ENCODE peak calls at places on chromosomes 1 and 21, in four cellular contexts. A is HTR-8/SVneo, W is memory B cell, N is activated T-cell treated with anti-CD3 and anti-CD28 coated beads for 1 hour. V is an unnamed sample.

GRCh38 chr1:245765241-245766000 is 610.6 kb downstream of the KIF26B start:
- DNase-seq in A (no peak), W (no peak), N (no peak), V (no peak)

GRCh38 chr1:10338047-10338446 is 60.8 kb upstream of the PGD start:
- DNase-seq in A (peak; percentile 73), W (peak; percentile 11), N (peak; percentile 12), V (no peak)

GRCh38 chr1:97685355-97685754 is 235.5 kb downstream of the DPYD start:
- DNase-seq in A (no peak), W (no peak), N (no peak), V (no peak)

GRCh38 chr1:62280960-62281465 is 38.2 kb downstream of the KANK4 start:
- DNase-seq in A (no peak), W (no peak), N (no peak), V (no peak)

GRCh38 chr1:101219919-101220695 is 16.7 kb upstream of the S1PR1 start:
- DNase-seq in A (no peak), W (no peak), N (no peak), V (no peak)

GRCh38 chr1:188128761-188129160 is 1300.0 kb downstream of the PLA2G4A start:
- DNase-seq in A (peak; percentile 29), W (no peak), N (no peak), V (no peak)

GRCh38 chr1:74513396-74513795 is 985 bp upstream of the LRRC53 start:
- DNase-seq in A (no peak), W (no peak), N (no peak), V (no peak)

GRCh38 chr1:169042377-169042776 is 64.1 kb upstream of the ATP1B1 start:
- DNase-seq in A (no peak), W (no peak), N (no peak), V (no peak)

GRCh38 chr1:116868386-116868785 is 41.3 kb upstream of the PTGFRN start:
- DNase-seq in A (no peak), W (no peak), N (no peak), V (no peak)

GRCh38 chr21:29394051-29394450 is 95.3 kb downstream of the BACH1 start:
- DNase-seq in A (no peak), W (no peak), N (no peak), V (no peak)

GRCh38 chr1:229436178-229436577 is 2.3 kb upstream of the ACTA1 start:
- DNase-seq in A (no peak), W (no peak), N (no peak), V (no peak)

GRCh38 chr1:101282314-101283087 is 45.7 kb downstream of the S1PR1 start:
- DNase-seq in A (no peak), W (no peak), N (no peak), V (no peak)

GRCh38 chr1:101174722-101175121 is 62.1 kb upstream of the S1PR1 start:
- DNase-seq in A (peak; percentile 43), W (no peak), N (no peak), V (no peak)

GRCh38 chr1:228037401-228038386 is 30.9 kb downstream of the WNT3A start:
- DNase-seq in A (no peak), W (peak; percentile 21), N (no peak), V (no peak)

GRCh38 chr1:26717066-26717465 is 21.3 kb downstream of the ARID1A start:
- DNase-seq in A (no peak), W (no peak), N (no peak), V (no peak)

GRCh38 chr1:111988743-111989453 is 570 bp downstream of the KCND3 start:
- DNase-seq in A (no peak), W (no peak), N (no peak), V (no peak)

GRCh38 chr1:29096255-29096896 is 27.3 kb downstream of the TMEM200B start:
- DNase-seq in A (no peak), W (no peak), N (no peak), V (no peak)

GRCh38 chr1:195472298-195472697 is 1135.9 kb downstream of the KCNT2 start:
- DNase-seq in A (no peak), W (no peak), N (no peak), V (no peak)

GRCh38 chr21:14486869-14487268 is 59.2 kb downstream of the SAMSN1 start:
- DNase-seq in A (no peak), W (no peak), N (no peak), V (no peak)